ENCODE peak calls at places on chromosome 3, in ten cellular contexts. L, S, H, G, E, U, A, J, F and B are unnamed samples. For H3K36me3 and H3K4me1, the result is how much of the 10 kb centered on the place peaks cover.

GRCh38 chr3:171285287-171285686 is 174.9 kb downstream of the TNIK start:
- DNase-seq in S (no peak), F (no peak), U (no peak), G (no peak), L (no peak), E (no peak), J (no peak), H (no peak), A (peak), B (no peak)

GRCh38 chr3:78201066-78201465 is 1161.2 kb downstream of the ROBO2 start:
- DNase-seq in J (no peak), H (no peak), L (no peak), S (no peak), A (no peak), U (no peak), E (no peak), F (no peak), G (no peak), B (no peak)

GRCh38 chr3:54547846-54548245 is 380.0 kb downstream of the LRTM1 start:
- DNase-seq in F (no peak), A (no peak), J (no peak), H (no peak), G (no peak), S (no peak), L (no peak), U (no peak), E (no peak), B (no peak)

GRCh38 chr3:150391200-150391599 is 16.9 kb upstream of the TSC22D2 start:
- DNase-seq in H (no peak), A (no peak), L (no peak), E (peak), F (no peak), G (no peak), J (no peak), U (no peak), S (no peak), B (no peak)

GRCh38 chr3:138124689-138125420 is 7.3 kb downstream of the A4GNT start:
- DNase-seq in G (no peak), F (no peak), E (peak), J (peak), H (no peak), U (no peak), S (no peak), A (no peak), L (no peak), B (no peak)

GRCh38 chr3:38649500-38650247 is at the start of gene SCN5A:
- DNase-seq in H (peak), S (peak), F (no peak), G (no peak), L (no peak), U (peak), E (peak), J (peak), A (no peak), B (no peak)

GRCh38 chr3:189349772-189350171 is 178.0 kb downstream of the TPRG1 start:
- DNase-seq in E (no peak), A (no peak), F (no peak), H (no peak), G (no peak), J (no peak), S (no peak), U (peak), L (no peak), B (no peak)

GRCh38 chr3:152349397-152349796 is 80.7 kb downstream of the MBNL1 start:
- DNase-seq in G (peak), E (no peak), L (no peak), J (no peak), F (no peak), S (no peak), U (no peak), A (no peak), H (no peak), B (no peak)

GRCh38 chr3:76034652-76035051 is 249.3 kb upstream of the ZNF717 start:
- DNase-seq in S (no peak), U (no peak), E (no peak), H (no peak), F (no peak), L (no peak), G (no peak), J (no peak), A (no peak), B (no peak)

GRCh38 chr3:78895528-78895927 is 872.3 kb downstream of the ROBO1 start:
- DNase-seq in E (peak), U (no peak), S (no peak), F (no peak), J (no peak), G (no peak), L (no peak), H (no peak), A (no peak), B (no peak)

GRCh38 chr3:147977001-147977400 is 567.8 kb downstream of the ZIC1 start:
- DNase-seq in L (no peak), E (no peak), F (no peak), S (no peak), A (no peak), J (no peak), G (no peak), H (no peak), U (no peak), B (no peak)

GRCh38 chr3:29531611-29532150 is 250.8 kb downstream of the RBMS3 start:
- DNase-seq in A (no peak), S (no peak), E (no peak), H (no peak), J (no peak), L (no peak), G (no peak), F (no peak), U (no peak), B (no peak)

GRCh38 chr3:196636369-196637349 is 2.8 kb upstream of the NRROS start:
- DNase-seq in E (no peak), F (no peak), J (no peak), U (no peak), G (no peak), H (no peak), S (no peak), A (no peak), L (no peak), B (no peak)

GRCh38 chr3:126745760-126746394 is 41.8 kb downstream of the CHCHD6 start:
- DNase-seq in S (peak), L (no peak), A (no peak), J (peak), F (peak), G (no peak), U (no peak), H (no peak), E (no peak), B (no peak)

GRCh38 chr3:69020857-69021256 is 7.4 kb upstream of the EOGT start:
- DNase-seq in A (no peak), L (no peak), J (no peak), G (no peak), S (no peak), F (no peak), U (peak), H (no peak), E (no peak), B (no peak)
- H3K36me3 ChIP-seq in A (under half), L (under half), J (half or more), G (under half), S (under half), F (under half), U (under half), H (under half), E (under half), B (under half)

DNA sequence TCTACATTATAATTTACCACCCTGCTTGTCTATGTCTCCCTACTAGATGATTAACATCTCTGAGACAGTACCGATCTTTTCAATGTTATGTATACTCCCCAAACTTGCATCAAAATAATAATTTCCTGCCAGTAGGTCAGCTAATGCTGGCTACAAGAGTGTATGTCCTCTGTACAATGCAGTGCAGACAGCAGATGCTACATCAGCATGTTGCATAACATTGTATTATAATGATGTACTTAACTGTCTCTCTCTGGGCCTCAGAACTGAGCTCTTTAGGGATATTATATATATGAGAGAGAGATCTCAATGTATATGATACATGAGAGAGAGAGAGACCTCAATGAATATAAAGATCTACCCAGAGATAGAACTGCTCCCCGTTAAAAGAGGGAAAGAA is 456.6 kb downstream of the SHQ1 start:
- DNase-seq in E (peak), F (no peak), S (no peak), G (no peak), L (no peak), U (no peak), J (no peak), A (no peak), H (no peak), B (no peak)
- H3K4me1 ChIP-seq in E (under half), F (under half), S (under half), G (under half), L (under half), U (under half), J (under half), A (under half), H (under half), B (under half)

DNA sequence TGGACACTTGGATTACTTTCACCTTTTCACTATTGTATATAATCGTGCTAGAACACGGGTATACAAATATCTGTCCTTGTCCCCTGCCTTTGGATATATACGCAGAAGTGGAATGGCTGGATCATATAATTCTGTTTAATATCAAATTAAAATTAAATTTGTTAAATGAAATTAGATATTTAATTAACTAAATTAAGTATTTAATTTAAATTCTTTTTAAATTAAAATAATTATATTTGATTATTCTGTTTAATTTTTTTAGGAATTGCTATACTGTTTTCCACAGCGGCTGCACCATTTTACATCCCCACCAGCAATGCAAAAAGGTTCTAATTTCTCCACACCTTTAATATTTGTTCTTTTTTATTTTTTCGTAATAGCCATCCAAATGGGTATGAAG is 84.3 kb downstream of the DOCK3 start:
- DNase-seq in H (no peak), E (no peak), F (no peak), L (no peak), J (no peak), S (no peak), A (no peak), U (no peak), G (no peak), B (no peak)
- H3K36me3 ChIP-seq in H (under half), E (under half), F (under half), L (under half), J (under half), S (under half), A (under half), U (under half), G (under half), B (under half)

GRCh38 chr3:134721214-134721613 is 70.4 kb upstream of the KY start:
- DNase-seq in A (no peak), G (no peak), F (no peak), H (no peak), S (no peak), E (no peak), U (no peak), J (no peak), L (no peak), B (no peak)
- H3K4me1 ChIP-seq in A (under half), G (under half), F (under half), H (under half), S (under half), E (under half), U (under half), J (under half), L (under half), B (under half)

GRCh38 chr3:64111872-64112271 is 88.6 kb upstream of the PSMD6 start:
- DNase-seq in S (no peak), E (no peak), G (no peak), L (no peak), J (no peak), U (no peak), A (no peak), F (no peak), H (no peak), B (no peak)
- H3K36me3 ChIP-seq in S (under half), E (under half), G (under half), L (under half), J (under half), U (under half), A (under half), F (under half), H (under half), B (under half)

GRCh38 chr3:111862415-111862814 is 3.4 kb downstream of the PHLDB2 start:
- DNase-seq in A (no peak), J (no peak), H (no peak), S (no peak), U (no peak), F (no peak), L (no peak), G (no peak), E (no peak), B (no peak)
- H3K4me1 ChIP-seq in A (under half), J (under half), H (under half), S (under half), U (under half), F (under half), L (under half), G (half or more), E (under half), B (under half)

GRCh38 chr3:113805249-113805648 is 33.3 kb upstream of the GRAMD1C start:
- DNase-seq in F (no peak), G (no peak), L (no peak), H (no peak), E (no peak), S (no peak), U (no peak), A (no peak), J (no peak), B (no peak)
- H3K36me3 ChIP-seq in F (half or more), G (under half), L (half or more), H (under half), E (half or more), S (under half), U (under half), A (under half), J (half or more), B (under half)

DNA sequence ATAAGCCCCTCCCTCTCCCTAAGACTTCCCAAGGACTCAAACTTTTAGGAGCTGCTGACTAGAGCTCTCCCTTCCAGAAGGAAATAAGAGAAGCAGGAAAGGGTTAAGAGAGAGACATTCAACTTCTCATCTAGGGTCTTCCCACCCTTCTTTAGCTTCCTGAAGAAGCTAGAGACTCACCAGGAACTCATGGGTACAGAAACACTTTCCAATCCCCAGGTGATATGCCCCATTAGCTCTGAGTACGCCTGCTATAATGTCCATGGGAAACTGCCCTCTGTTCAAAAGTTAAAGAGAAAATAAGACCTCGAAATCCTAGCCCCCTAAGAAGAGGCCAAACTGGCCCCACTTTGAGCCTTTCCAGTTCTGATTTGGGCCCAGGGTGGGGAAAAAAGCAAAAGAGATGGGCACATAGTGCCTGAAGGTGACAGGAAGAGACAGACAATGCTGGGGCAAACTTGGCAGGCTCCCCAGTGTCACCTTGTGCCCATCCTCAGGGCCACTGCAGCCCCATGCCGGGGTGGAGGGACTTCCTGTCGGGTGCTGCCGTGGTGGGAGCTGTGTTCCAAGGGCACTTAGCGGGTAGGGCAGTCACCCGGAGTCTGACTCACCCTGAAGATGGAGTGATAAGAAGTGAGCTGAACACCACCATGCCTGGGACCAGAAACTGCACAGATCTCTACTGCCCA is 29.5 kb downstream of the CCDC12 start:
- DNase-seq in F (no peak), J (peak), E (no peak), H (no peak), U (no peak), L (no peak), G (peak), S (peak), A (no peak), B (no peak)
- H3K4me1 ChIP-seq in F (under half), J (half or more), E (half or more), H (half or more), U (under half), L (under half), G (half or more), S (half or more), A (under half), B (under half)